ENCODE peak calls at places on chromosomes 11 and 22, in ten cellular contexts. F is tibial artery, P is fibroblast of lung, Z is body of pancreas, L is breast epithelium, M is mucosa of descending colon, R is sigmoid colon, T is Caco-2, E is heart right ventricle, J is fibroblast of mammary gland. W is an unnamed sample.

GRCh38 chr11:776459-777287 is 614 bp downstream of the GATD1 start:
- DNase-seq in Z (peak; percentile 32), T (no peak), R (peak; percentile 70), J (no peak), L (no peak), M (peak; percentile 36), F (peak; percentile 70), E (no peak), P (no peak), W (no peak)

GRCh38 chr22:21947040-21948014 is 5.3 kb downstream of the PPM1F start:
- DNase-seq in F (no peak), R (no peak), E (no peak), T (peak; percentile 27), J (peak; percentile 63), L (no peak), P (peak; percentile 71), M (no peak), Z (no peak), W (no peak)

GRCh38 chr11:62044639-62045121 is 77.2 kb upstream of the FTH1 start:
- DNase-seq in M (peak; percentile 85), P (no peak), F (peak; percentile 21), E (no peak), L (no peak), J (no peak), Z (no peak), T (no peak), R (no peak), W (no peak)

GRCh38 chr22:21942407-21942895 is 10.2 kb downstream of the PPM1F start:
- DNase-seq in J (peak; percentile 90), F (peak; percentile 84), L (peak; percentile 51), Z (peak; percentile 48), P (peak; percentile 91), R (peak; percentile 91), M (peak; percentile 29), E (peak; percentile 90), T (no peak), W (no peak)

GRCh38 chr22:19350476-19350859 is 58.9 kb upstream of the CLTCL1 start:
- DNase-seq in T (no peak), P (no peak), E (no peak), R (no peak), J (no peak), Z (no peak), L (no peak), F (no peak), M (no peak), W (no peak)

GRCh38 chr11:74641289-74641688 is 48.9 kb downstream of the POLD3 start:
- DNase-seq in J (no peak), F (no peak), M (no peak), T (no peak), L (peak; percentile 55), Z (no peak), P (no peak), E (no peak), R (no peak), W (no peak)

GRCh38 chr22:27331526-27332281 is 469.9 kb downstream of the MN1 start:
- DNase-seq in M (peak; percentile 27), L (no peak), T (peak; percentile 20), E (peak; percentile 26), P (no peak), Z (peak; percentile 82), R (peak; percentile 74), F (peak; percentile 84), J (peak; percentile 28), W (no peak)

GRCh38 chr11:85752890-85753581 is 57.9 kb downstream of the SYTL2 start:
- DNase-seq in T (no peak), J (no peak), L (peak; percentile 35), E (no peak), P (no peak), F (no peak), M (peak; percentile 68), Z (peak; percentile 20), R (no peak), W (no peak)

GRCh38 chr11:19677380-19678080 is 35.1 kb upstream of the NAV2 start:
- DNase-seq in F (no peak), Z (no peak), M (no peak), R (no peak), J (no peak), L (no peak), T (no peak), P (no peak), E (no peak), W (no peak)

GRCh38 chr11:26976389-26976788 is 17.5 kb upstream of the FIBIN start:
- DNase-seq in R (no peak), M (no peak), L (no peak), E (no peak), J (peak; percentile 75), P (peak; percentile 93), Z (no peak), F (no peak), T (no peak), W (no peak)

GRCh38 chr22:37309221-37310074 is 27.1 kb downstream of the CYTH4 start:
- DNase-seq in L (no peak), J (no peak), T (no peak), F (no peak), Z (no peak), E (no peak), P (no peak), R (no peak), M (peak; percentile 38), W (no peak)

GRCh38 chr11:6320411-6321207 is at the start of gene CAVIN3:
- DNase-seq in M (peak; percentile 57), E (peak; percentile 90), Z (peak; percentile 79), R (peak; percentile 94), T (peak; percentile 49), J (peak; percentile 88), P (peak; percentile 86), F (peak; percentile 95), L (peak; percentile 69), W (no peak)

DNA sequence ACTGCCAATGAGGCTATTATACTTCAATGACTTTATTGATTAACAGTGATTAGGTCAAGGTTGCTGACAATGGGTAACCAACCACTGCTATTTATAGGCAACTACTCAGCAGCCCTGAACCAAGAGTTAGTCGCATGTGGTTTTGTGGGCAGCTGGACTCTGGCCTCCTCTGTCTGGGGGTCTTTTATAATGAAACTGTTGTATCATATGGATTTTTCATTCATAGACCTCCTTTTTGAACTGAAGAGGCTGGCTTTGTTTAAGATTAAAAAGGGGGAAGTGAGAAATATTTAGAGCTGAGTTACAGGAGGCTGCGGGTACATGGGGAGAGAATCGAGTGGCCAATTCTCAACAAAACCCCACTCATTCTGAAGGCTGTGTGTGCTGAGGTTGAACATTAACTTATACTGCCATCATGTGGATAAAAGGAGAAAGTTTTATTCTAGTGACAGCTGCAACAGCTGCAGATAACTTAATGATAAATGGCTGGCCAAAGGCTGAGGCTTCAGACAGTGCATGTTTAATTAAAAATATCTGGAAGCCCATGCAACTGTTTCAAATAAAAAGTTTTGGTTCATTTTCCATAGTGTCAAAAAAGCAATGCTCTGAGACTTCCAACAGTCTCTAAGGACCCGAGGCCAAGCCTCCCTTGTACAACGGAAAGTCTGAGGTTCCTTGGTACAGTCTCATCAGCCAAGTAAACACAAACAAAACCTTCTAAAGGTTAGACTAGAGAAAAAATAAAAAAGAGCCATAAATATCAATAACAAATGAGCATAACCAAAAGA is 682.6 kb downstream of the KCNA4 start:
- DNase-seq in T (peak; percentile 36), R (no peak), J (peak; percentile 57), F (no peak), Z (no peak), E (no peak), P (peak; percentile 74), M (no peak), L (no peak), W (no peak)
- TF ChIP-seq CTCF in T (peak; percentile 41), R (peak; percentile 36), J (peak; percentile 43), F (peak; percentile 36), Z (peak; percentile 23), E (peak; percentile 56), P (peak; percentile 50), M (no peak), L (no peak), W (peak; percentile 64)

GRCh38 chr11:35853871-35854270 is 90.0 kb upstream of the LDLRAD3 start:
- DNase-seq in T (no peak), P (no peak), M (no peak), L (no peak), F (no peak), Z (no peak), J (no peak), R (no peak), E (no peak), W (no peak)

GRCh38 chr11:35857922-35858321 is 85.9 kb upstream of the LDLRAD3 start:
- DNase-seq in L (no peak), T (no peak), P (no peak), Z (no peak), J (no peak), F (no peak), E (no peak), R (no peak), M (no peak), W (no peak)

GRCh38 chr11:35856259-35856658 is 87.6 kb upstream of the LDLRAD3 start:
- DNase-seq in Z (no peak), T (no peak), P (no peak), M (no peak), F (no peak), L (no peak), J (no peak), R (no peak), E (no peak), W (no peak)

GRCh38 chr11:35856756-35857155 is 87.1 kb upstream of the LDLRAD3 start:
- DNase-seq in F (no peak), E (no peak), Z (no peak), L (no peak), P (no peak), M (no peak), R (no peak), J (no peak), T (no peak), W (no peak)

DNA sequence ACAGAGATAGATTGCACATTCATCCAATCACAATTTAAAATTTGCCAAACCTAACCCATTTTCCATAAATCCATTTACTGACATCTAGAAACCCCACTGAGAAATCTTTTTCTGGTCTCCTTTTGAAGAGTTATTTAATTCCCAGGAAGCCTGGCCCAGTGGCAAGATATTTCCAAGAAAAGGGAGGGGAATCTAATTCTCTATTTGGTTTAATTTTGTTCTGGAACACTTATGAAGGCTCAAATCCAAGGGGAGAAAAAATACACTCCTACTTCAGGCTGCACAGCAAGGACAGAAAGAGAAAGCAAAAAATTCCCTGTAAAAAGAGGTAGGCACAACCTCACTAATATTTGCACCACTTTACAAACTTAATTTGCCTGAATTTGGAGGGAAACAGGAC is 88.2 kb upstream of the LDLRAD3 start:
- DNase-seq in P (no peak), M (no peak), E (no peak), T (no peak), F (no peak), J (no peak), Z (no peak), R (no peak), L (no peak), W (no peak)
- H3K4me3 ChIP-seq in P (no peak overlapping the region), M (no peak overlapping the region), E (no peak overlapping the region), T (no peak overlapping the region), F (no peak overlapping the region), J (no peak overlapping the region), Z (no peak overlapping the region), R (no peak overlapping the region), L (no peak overlapping the region), W (no peak overlapping the region)

GRCh38 chr11:59102259-59102765 is 4.7 kb upstream of the FAM111B start:
- DNase-seq in P (peak; percentile 23), F (peak; percentile 68), T (no peak), L (peak; percentile 35), E (peak; percentile 21), R (peak; percentile 69), M (peak; percentile 76), Z (peak; percentile 74), J (peak; percentile 46), W (peak; percentile 22)
- TF ChIP-seq CTCF in P (peak; percentile 19), F (peak; percentile 15), T (no peak), L (no peak), E (peak; percentile 37), R (peak; percentile 12), M (peak; percentile 14), Z (peak; percentile 23), J (peak; percentile 31), W (peak; percentile 50)

GRCh38 chr22:24146190-24146616 is 35.1 kb upstream of the SUSD2 start:
- DNase-seq in F (peak; percentile 81), E (peak; percentile 38), J (peak; percentile 89), P (peak; percentile 58), T (peak; percentile 77), M (peak; percentile 80), L (peak; percentile 39), R (peak; percentile 83), Z (peak; percentile 86), W (no peak)
- H3K4me3 ChIP-seq in F (no peak overlapping the region), E (no peak overlapping the region), J (no peak overlapping the region), P (no peak overlapping the region), T (no peak overlapping the region), M (no peak overlapping the region), L (no peak overlapping the region), R (no peak overlapping the region), Z (no peak overlapping the region), W (no peak overlapping the region)

W was measured in LNCaP clone FGC.